ENCODE peak calls at places on chromosomes 2 and 18, in nine cellular contexts. E, G, Z, O, M, W, Q, J and P are unnamed samples.

GRCh38 chr2:233718552-233718951 is at the start of gene UGT1A4:
- DNase-seq in O (no peak), G (no peak), J (no peak), Q (no peak), Z (no peak), W (no peak), M (no peak), E (no peak), P (no peak)

GRCh38 chr2:197145471-197146056 is 165.0 kb downstream of the ANKRD44 start:
- DNase-seq in Q (no peak), W (no peak), E (no peak), M (no peak), O (peak; percentile 46), Z (no peak), J (no peak), G (no peak), P (no peak)

GRCh38 chr18:59957957-59958356 is 58.2 kb downstream of the PMAIP1 start:
- DNase-seq in G (peak; percentile 71), O (no peak), Z (peak; percentile 83), W (peak; percentile 64), E (peak; percentile 66), Q (peak; percentile 67), J (peak; percentile 63), M (peak; percentile 79), P (peak; percentile 96)

GRCh38 chr2:14626873-14627272 is 5.6 kb upstream of the LRATD1 start:
- DNase-seq in M (peak; percentile 38), G (peak; percentile 50), Q (no peak), O (no peak), J (no peak), Z (no peak), E (no peak), W (no peak), P (no peak)

GRCh38 chr18:76822510-76823165 is at the start of gene ZNF236:
- DNase-seq in J (peak; percentile 65), E (peak; percentile 85), Q (no peak), M (peak; percentile 83), Z (peak; percentile 77), G (peak; percentile 80), O (peak; percentile 64), W (peak; percentile 70), P (peak; percentile 48)

GRCh38 chr2:39243469-39244123 is at the start of gene CDKL4:
- DNase-seq in Z (no peak), G (no peak), W (no peak), Q (no peak), O (peak; percentile 56), M (no peak), E (no peak), J (no peak), P (no peak)

GRCh38 chr2:238998775-238999174 is 150.9 kb downstream of the TWIST2 start:
- DNase-seq in W (no peak), G (no peak), Q (no peak), O (no peak), Z (no peak), J (no peak), E (no peak), M (no peak), P (no peak)

GRCh38 chr2:61889212-61889956 is 928 bp upstream of the CCT4 start:
- DNase-seq in G (peak; percentile 50), E (no peak), O (no peak), M (peak; percentile 44), Q (no peak), W (peak; percentile 39), Z (no peak), J (no peak), P (no peak)

GRCh38 chr18:36583155-36583745 is 245.6 kb downstream of the TPGS2 start:
- DNase-seq in M (no peak), G (no peak), O (no peak), Z (no peak), J (no peak), E (no peak), Q (no peak), W (no peak), P (no peak)

GRCh38 chr2:191415101-191415500 is 169.9 kb downstream of the MYO1B start:
- DNase-seq in Q (no peak), G (no peak), Z (no peak), E (no peak), W (no peak), M (no peak), O (no peak), J (no peak), P (no peak)

GRCh38 chr2:191415858-191416257 is 170.7 kb downstream of the MYO1B start:
- DNase-seq in G (no peak), O (no peak), M (no peak), E (no peak), W (no peak), Q (no peak), J (no peak), Z (no peak), P (no peak)

GRCh38 chr2:191410646-191411436 is 165.6 kb downstream of the MYO1B start:
- DNase-seq in W (no peak), Z (peak; percentile 41), G (no peak), J (peak; percentile 23), O (no peak), M (no peak), E (peak; percentile 19), Q (no peak), P (no peak)

GRCh38 chr2:191411472-191411871 is 166.3 kb downstream of the MYO1B start:
- DNase-seq in O (no peak), Q (no peak), Z (peak; percentile 23), J (no peak), W (no peak), E (no peak), G (no peak), M (no peak), P (no peak)

DNA sequence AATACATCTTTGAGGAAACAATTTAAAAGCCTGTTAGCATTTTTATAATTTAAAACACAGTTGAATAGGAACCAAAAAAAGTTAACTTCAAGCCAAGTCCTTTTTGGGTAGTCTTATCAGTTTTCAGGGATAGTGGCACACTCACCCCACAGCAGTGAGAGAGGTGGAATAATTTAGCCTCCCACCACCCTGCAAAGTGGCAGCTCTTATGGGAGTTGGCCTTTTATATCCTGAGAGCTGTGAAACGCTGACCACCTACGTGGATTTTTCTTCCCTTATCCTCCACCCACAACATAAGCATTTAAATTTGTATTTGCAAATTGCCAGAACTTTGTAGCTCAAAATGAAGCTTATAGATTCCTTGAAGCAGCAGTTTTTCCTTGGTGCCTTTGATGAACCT is 167.1 kb downstream of the MYO1B start:
- DNase-seq in Z (no peak), E (no peak), G (no peak), O (no peak), Q (no peak), J (no peak), W (no peak), M (no peak), P (no peak)
- H3K36me3 ChIP-seq in Z (peaks cover 49% of the 10 kb centered on the region), E (peaks cover 11% of the 10 kb centered on the region), G (peaks cover 18% of the 10 kb centered on the region), O (no peaks in the 10 kb centered on the region), Q (peaks cover 17% of the 10 kb centered on the region), J (peaks cover 76% of the 10 kb centered on the region), W (no peaks in the 10 kb centered on the region), M (peaks cover 17% of the 10 kb centered on the region), P (peaks cover 93% of the 10 kb centered on the region)

GRCh38 chr2:219404291-219404910 is 13.8 kb upstream of the DES start:
- DNase-seq in Q (no peak), W (no peak), O (no peak), J (no peak), G (no peak), Z (no peak), E (no peak), M (no peak), P (peak; percentile 89)
- H3K27ac ChIP-seq in Q (no peak overlapping the region), W (no peak overlapping the region), O (no peak overlapping the region), J (no peak overlapping the region), G (no peak overlapping the region), Z (no peak overlapping the region), E (no peak overlapping the region), M (no peak overlapping the region), P (peak overlapping the region; percentile 87)

DNA sequence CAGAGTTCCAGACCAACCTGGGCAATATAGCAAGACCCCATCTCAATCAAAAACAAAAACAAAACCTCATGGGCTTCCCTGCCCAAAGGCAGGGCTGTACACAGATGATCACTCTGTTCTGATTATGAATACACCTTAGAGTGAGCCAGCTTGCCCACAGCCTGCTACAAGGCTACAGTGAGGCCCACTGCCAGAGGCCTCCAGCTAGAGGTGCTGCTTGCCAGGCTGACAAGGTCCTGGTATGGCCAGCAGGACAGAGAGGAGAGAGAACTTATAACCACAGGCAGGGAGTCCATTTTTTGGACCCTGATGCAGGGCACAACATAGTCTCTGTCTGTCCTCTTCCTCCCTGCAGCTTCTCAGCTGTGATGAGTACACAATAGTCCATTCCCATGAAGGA is 41.5 kb downstream of the KANSL3 start:
- DNase-seq in Q (no peak), J (no peak), Z (no peak), W (no peak), E (no peak), M (peak; percentile 28), G (no peak), O (no peak), P (no peak)
- H3K36me3 ChIP-seq in Q (peaks cover 42% of the 10 kb centered on the region), J (peaks cover 60% of the 10 kb centered on the region), Z (peaks cover 60% of the 10 kb centered on the region), W (peaks cover 4% of the 10 kb centered on the region), E (peaks cover 11% of the 10 kb centered on the region), M (peaks cover 23% of the 10 kb centered on the region), G (peaks cover 99% of the 10 kb centered on the region), O (peaks cover 71% of the 10 kb centered on the region), P (peaks cover 81% of the 10 kb centered on the region)

DNA sequence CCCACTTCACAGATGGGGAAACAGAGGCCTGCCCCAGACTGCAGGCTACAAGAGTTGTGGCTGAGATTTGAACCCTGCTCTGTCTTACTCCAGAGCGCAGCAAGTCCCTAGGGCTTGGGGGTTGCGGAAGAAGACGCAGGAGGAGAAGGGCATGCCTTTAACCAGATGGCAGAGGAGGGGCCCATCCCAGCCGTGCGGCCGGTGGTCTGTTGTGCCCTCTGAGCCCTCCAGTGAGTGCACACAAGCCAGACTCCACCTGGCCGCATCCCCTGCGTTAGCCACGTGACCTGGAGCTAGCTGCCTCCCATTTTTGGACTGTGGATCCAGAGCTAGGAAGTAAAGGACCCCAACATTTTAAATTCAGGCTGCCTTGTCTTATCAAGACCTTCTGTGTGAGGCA is 2.8 kb downstream of the KCNIP3 start:
- DNase-seq in J (no peak), G (no peak), M (no peak), W (no peak), Z (no peak), Q (no peak), O (no peak), E (no peak), P (no peak)
- H3K27ac ChIP-seq in J (no peak overlapping the region), G (no peak overlapping the region), M (peak overlapping the region; percentile 31), W (no peak overlapping the region), Z (no peak overlapping the region), Q (no peak overlapping the region), O (no peak overlapping the region), E (no peak overlapping the region), P (no peak overlapping the region)

DNA sequence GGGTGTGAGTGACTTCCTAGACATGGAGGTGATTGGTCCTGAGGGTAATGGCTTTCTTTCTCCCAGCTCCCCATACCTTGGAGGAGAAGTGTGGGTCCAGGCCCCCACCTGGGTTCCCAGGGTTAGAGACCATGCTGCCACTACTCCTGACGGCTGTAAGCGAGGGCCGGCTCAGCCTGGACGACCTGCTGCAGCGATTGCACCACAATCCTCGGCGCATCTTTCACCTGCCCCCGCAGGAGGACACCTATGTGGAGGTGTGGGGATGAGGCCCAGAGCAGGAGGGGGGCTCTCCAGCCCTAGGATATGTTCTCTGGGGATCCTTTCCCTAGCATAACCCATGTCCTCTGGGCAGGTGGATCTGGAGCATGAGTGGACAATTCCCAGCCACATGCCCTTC is 21.8 kb downstream of the CAD start:
- DNase-seq in G (no peak), W (no peak), J (no peak), M (no peak), Q (no peak), Z (no peak), E (no peak), O (no peak), P (no peak)
- H3K36me3 ChIP-seq in G (peaks cover 100% of the 10 kb centered on the region), W (peaks cover 8% of the 10 kb centered on the region), J (peaks cover 62% of the 10 kb centered on the region), M (peaks cover 51% of the 10 kb centered on the region), Q (peaks cover 60% of the 10 kb centered on the region), Z (peaks cover 88% of the 10 kb centered on the region), E (peaks cover 48% of the 10 kb centered on the region), O (peaks cover 100% of the 10 kb centered on the region), P (peaks cover 94% of the 10 kb centered on the region)